ENCODE peak calls at places on chromosomes 11 and 22, in five cellular contexts. N is adrenal gland, F is hepatocyte, V is GM23338, O is sigmoid colon. X is an unnamed sample.

GRCh38 chr11:115256326-115257197 is 247.7 kb downstream of the CADM1 start:
- DNase-seq in O (no peak), F (no peak), V (peak; percentile 39), N (no peak), X (no peak)

GRCh38 chr11:77557553-77557952 is 32.2 kb upstream of the AQP11 start:
- DNase-seq in V (peak; percentile 82), N (no peak), O (no peak), F (no peak), X (no peak)

GRCh38 chr11:46387919-46388618 is 3.5 kb downstream of the CHRM4 start:
- DNase-seq in O (no peak), F (no peak), N (no peak), V (peak; percentile 34), X (no peak)

GRCh38 chr11:67420147-67420645 is 4.7 kb downstream of the CARNS1 start:
- DNase-seq in F (no peak), O (no peak), N (no peak), V (no peak), X (no peak)

GRCh38 chr11:69220581-69221051 is 64.9 kb downstream of the SMIM38 start:
- DNase-seq in N (peak; percentile 3), O (peak; percentile 54), V (no peak), F (no peak), X (no peak)

GRCh38 chr11:33687733-33688479 is 12.7 kb downstream of the C11orf91 start:
- DNase-seq in V (peak; percentile 86), F (peak; percentile 81), N (peak; percentile 70), O (no peak), X (no peak)

GRCh38 chr11:15742626-15743243 is 613.6 kb downstream of the SOX6 start:
- DNase-seq in F (no peak), O (no peak), N (peak; percentile 51), V (no peak), X (peak; percentile 7)

GRCh38 chr11:118911880-118912741 is 13.6 kb downstream of the BCL9L start:
- DNase-seq in V (peak; percentile 99), O (peak; percentile 97), F (peak; percentile 96), N (peak; percentile 92), X (peak; percentile 87)

GRCh38 chr11:73321342-73322110 is 13.4 kb downstream of the ARHGEF17 start:
- DNase-seq in F (no peak), N (no peak), V (peak; percentile 39), O (peak; percentile 84), X (no peak)

GRCh38 chr11:21561589-21561988 is 631.3 kb upstream of the ANO5 start:
- DNase-seq in O (no peak), V (no peak), N (no peak), F (peak; percentile 26), X (no peak)

GRCh38 chr11:126924381-126924780 is 76.2 kb downstream of the KIRREL3 start:
- DNase-seq in V (no peak), N (no peak), F (no peak), O (no peak), X (no peak)

GRCh38 chr22:39254789-39255298 is 10.1 kb upstream of the PDGFB start:
- DNase-seq in F (no peak), N (peak; percentile 61), V (no peak), O (no peak), X (peak; percentile 45)

DNA sequence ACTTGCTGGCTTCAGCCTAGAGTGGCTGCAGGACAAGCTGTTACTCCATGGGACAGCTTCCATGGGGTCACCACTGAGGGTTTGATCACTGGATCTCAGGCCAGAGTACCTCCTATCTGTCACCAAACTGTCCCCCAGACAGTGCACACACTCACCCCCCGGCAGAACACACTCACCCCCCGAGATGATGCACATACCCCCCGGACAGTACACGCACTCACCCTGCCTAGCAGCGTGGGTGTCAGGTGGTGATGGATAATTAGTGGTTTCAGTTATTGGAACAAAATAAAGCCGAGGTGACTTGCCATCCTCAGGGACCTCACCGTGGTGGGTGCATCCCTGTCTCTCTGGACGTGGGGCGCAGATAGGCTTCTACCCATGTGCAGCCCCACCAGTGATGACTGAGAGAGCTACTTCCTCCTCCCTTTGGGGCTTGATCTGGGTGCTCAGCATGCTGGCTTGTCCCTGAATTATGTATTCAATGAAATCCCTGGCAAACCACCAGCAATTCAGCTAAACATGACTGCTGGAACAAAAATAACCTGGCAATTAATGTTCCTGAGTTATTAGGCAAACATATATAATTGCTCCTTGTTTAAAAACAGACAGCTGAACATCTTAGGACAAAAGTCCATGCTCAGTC is 18.9 kb downstream of the TANGO2 start:
- DNase-seq in F (no peak), N (no peak), O (no peak), V (no peak), X (no peak)
- TF ChIP-seq CTCF in F (no peak), N (no peak), O (no peak), V (no peak), X (no peak)

DNA sequence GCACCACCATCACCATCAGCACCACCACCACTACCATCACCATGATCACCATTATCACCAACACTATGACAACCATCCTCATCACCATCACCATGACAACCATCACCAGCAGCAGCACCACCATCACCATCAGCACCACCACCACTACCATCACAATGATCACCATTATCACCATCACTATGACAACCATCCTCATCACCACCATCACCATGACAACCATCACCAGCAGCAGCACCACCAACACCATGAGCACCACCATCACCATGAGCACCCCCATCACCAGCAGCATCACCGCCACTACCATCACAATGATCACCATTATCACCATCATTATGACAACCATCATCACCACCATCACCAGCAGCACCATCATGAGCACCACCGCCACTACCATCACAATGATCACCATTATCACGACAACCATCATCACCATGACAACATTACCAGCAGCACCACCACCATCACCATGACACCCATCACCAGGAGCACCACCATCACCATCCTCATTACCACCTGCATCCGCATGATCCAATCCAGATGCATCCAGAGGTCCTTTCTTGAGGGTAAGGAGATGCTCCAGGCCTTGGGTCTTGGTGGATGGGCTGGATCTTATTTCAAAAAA is 23.8 kb downstream of the PHF21B start:
- DNase-seq in F (no peak), N (no peak), O (no peak), V (no peak), X (no peak)
- H3K27ac ChIP-seq in F (no peak overlapping the region), N (no peak overlapping the region), O (no peak overlapping the region), V (no peak overlapping the region), X (no peak overlapping the region)

GRCh38 chr11:704799-705645 is 1.0 kb upstream of the EPS8L2 start:
- DNase-seq in N (no peak), F (peak; percentile 75), V (no peak), O (peak; percentile 69), X (no peak)
- TF ChIP-seq CTCF in N (no peak), F (no peak), V (no peak), O (no peak), X (no peak)

GRCh38 chr22:40410272-40410671 is 39.9 kb downstream of the SGSM3 start:
- DNase-seq in O (no peak), F (no peak), N (no peak), V (no peak), X (peak; percentile 78)
- H3K27ac ChIP-seq in O (no peak overlapping the region), F (no peak overlapping the region), N (no peak overlapping the region), V (no peak overlapping the region), X (peak overlapping the region; percentile 65)

GRCh38 chr11:79371152-79371551 is 69.7 kb downstream of the TENM4 start:
- DNase-seq in V (peak; percentile 40), O (no peak), F (no peak), N (no peak), X (peak; percentile 21)
- TF ChIP-seq CTCF in V (peak; percentile 56), O (no peak), F (no peak), N (no peak), X (no peak)

DNA sequence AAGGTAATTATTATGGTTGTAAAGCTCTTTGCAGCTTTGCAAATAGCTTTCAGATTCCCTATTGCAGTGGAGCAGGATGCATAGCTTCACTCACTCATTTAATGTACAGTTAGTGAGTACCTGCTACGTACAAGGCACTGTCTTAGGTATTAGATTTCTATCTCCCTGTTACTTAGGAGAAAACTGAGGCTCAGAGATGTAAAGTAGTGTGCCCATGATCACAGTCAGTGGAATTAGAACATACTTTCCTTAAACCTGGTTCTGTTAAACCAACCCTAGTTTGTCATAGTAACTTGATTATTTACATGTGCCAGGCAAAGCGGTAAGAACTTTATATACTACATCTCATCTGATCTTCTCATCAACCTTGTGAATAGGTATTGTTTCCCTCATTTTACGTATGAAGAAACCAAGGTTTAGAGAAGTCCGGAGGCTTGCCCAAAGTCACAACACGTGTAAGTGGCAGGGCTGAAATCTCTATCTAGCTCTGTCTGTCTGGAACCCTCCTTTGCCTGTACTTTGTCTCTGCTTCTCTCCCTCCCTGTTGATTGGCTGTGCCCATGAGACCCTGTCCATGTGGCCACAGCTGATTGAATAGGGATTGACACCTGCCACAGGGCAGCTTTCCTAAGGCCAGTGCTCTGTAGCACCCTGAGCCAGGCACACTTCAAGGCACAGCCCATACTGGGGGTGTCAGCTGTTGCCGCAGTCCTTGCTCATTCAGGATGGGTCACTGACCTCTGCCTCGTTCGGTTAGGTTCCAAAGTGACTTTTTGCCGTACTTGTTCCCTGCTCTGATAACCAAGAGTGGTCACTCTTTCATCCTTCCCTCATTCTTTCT is 63.8 kb upstream of the PRSS23 start:
- DNase-seq in V (no peak), O (no peak), F (no peak), N (no peak), X (no peak)
- H3K27ac ChIP-seq in V (no peak overlapping the region), O (peak overlapping the region; percentile 88), F (peak overlapping the region; percentile 48), N (no peak overlapping the region), X (peak overlapping the region; percentile 55)

X was measured in RWPE1.